ENCODE peak calls at places on chromosomes 3 and 15, in seven cellular contexts. U, L, E, J, Y, I and A are unnamed samples.
A peak's percentile ranks its signal among the peaks of the same experiment; 100 is the strongest.

GRCh38 chr3:93867425-93867824 is 106.3 kb downstream of the PROS1 start:
- DNase-seq in E (no peak), U (no peak), I (no peak), J (no peak), Y (no peak), L (no peak), A (no peak)

GRCh38 chr3:194828126-194828525 is 142.4 kb downstream of the FAM43A start:
- DNase-seq in U (no peak), J (no peak), Y (no peak), L (no peak), I (no peak), E (no peak), A (peak; percentile 4)

GRCh38 chr3:172613845-172614244 is 90.6 kb upstream of the TNFSF10 start:
- DNase-seq in Y (no peak), I (no peak), E (no peak), J (no peak), L (no peak), U (no peak), A (no peak)

GRCh38 chr15:74961616-74962015 is 5.0 kb upstream of the RPP25 start:
- DNase-seq in L (no peak), I (no peak), E (no peak), J (no peak), Y (no peak), U (no peak), A (no peak)

GRCh38 chr15:56468271-56468912 is 3.5 kb upstream of the MNS1 start:
- DNase-seq in Y (no peak), E (no peak), L (no peak), J (no peak), I (peak; percentile 3), U (no peak), A (peak; percentile 34)

GRCh38 chr3:139123377-139124095 is 78.8 kb upstream of the PRR23C start:
- DNase-seq in Y (no peak), J (no peak), I (no peak), L (peak; percentile 16), U (no peak), E (no peak), A (peak; percentile 34)

GRCh38 chr3:124895756-124896155 is 8.6 kb upstream of the ITGB5 start:
- DNase-seq in L (no peak), U (no peak), E (no peak), Y (no peak), J (no peak), I (no peak), A (no peak)

GRCh38 chr15:67824157-67824899 is 981 bp upstream of the SKOR1 start:
- DNase-seq in J (no peak), U (no peak), E (no peak), L (no peak), I (no peak), Y (no peak), A (no peak)

GRCh38 chr3:41898631-41899030 is 63.3 kb downstream of the ULK4 start:
- DNase-seq in L (no peak), U (no peak), Y (no peak), E (no peak), I (no peak), J (no peak), A (no peak)

GRCh38 chr15:40787344-40787841 is 17.6 kb downstream of the C15orf62 start:
- DNase-seq in L (peak; percentile 88), Y (no peak), I (peak; percentile 87), E (peak; percentile 43), U (peak; percentile 94), J (no peak), A (peak; percentile 63)

GRCh38 chr3:42116466-42116865 is 25.3 kb downstream of the TRAK1 start:
- DNase-seq in Y (no peak), E (no peak), I (no peak), L (no peak), U (no peak), J (no peak), A (no peak)

GRCh38 chr15:74434260-74434915 is 630 bp upstream of the SEMA7A start:
- DNase-seq in L (no peak), U (no peak), Y (no peak), E (no peak), I (peak; percentile 26), J (no peak), A (no peak)

GRCh38 chr3:69120879-69121464 is 1.4 kb downstream of the LMOD3 start:
- DNase-seq in E (peak; percentile 68), Y (peak; percentile 77), L (peak; percentile 86), I (peak; percentile 76), J (peak; percentile 27), U (peak; percentile 69), A (peak; percentile 81)

GRCh38 chr15:37885651-37886050 is 48.8 kb upstream of the TMCO5A start:
- DNase-seq in L (no peak), Y (no peak), E (no peak), U (no peak), J (no peak), I (no peak), A (no peak)

GRCh38 chr3:28053759-28054158 is 187.7 kb upstream of the CMC1 start:
- DNase-seq in L (no peak), E (no peak), I (peak; percentile 19), U (no peak), J (no peak), Y (no peak), A (peak; percentile 4)

GRCh38 chr3:50714953-50715352 is 40.2 kb downstream of the DOCK3 start:
- DNase-seq in E (no peak), U (no peak), L (no peak), I (no peak), J (no peak), Y (no peak), A (no peak)

GRCh38 chr3:63791974-63792373 is 27.1 kb upstream of the C3orf49 start:
- DNase-seq in I (peak; percentile 36), Y (no peak), L (no peak), J (no peak), U (no peak), E (no peak), A (peak; percentile 81)

GRCh38 chr3:187788984-187789857 is 44.0 kb upstream of the BCL6 start:
- DNase-seq in J (no peak), U (no peak), E (no peak), Y (no peak), I (no peak), L (no peak), A (no peak)

GRCh38 chr3:27253831-27254230 is 115.4 kb downstream of the NEK10 start:
- DNase-seq in Y (peak; percentile 3), J (no peak), E (no peak), U (no peak), I (peak; percentile 64), L (peak; percentile 66), A (peak; percentile 10)

GRCh38 chr15:70248116-70249025 is 150.7 kb upstream of the TLE3 start:
- DNase-seq in J (no peak), I (no peak), L (no peak), Y (no peak), U (no peak), E (no peak), A (no peak)

GRCh38 chr3:53255360-53255774 is 455 bp downstream of the TKT start:
- DNase-seq in U (no peak), L (peak; percentile 44), I (no peak), E (peak; percentile 16), J (no peak), Y (peak; percentile 40), A (no peak)

GRCh38 chr15:51038258-51039042 is 56.3 kb downstream of the TNFAIP8L3 start:
- DNase-seq in L (no peak), J (no peak), Y (no peak), U (no peak), I (no peak), E (no peak), A (no peak)

GRCh38 chr3:24237971-24238767 is 256.5 kb downstream of the THRB start:
- DNase-seq in L (peak; percentile 69), I (peak; percentile 87), Y (peak; percentile 67), U (peak; percentile 76), E (no peak), J (peak; percentile 76), A (peak; percentile 93)

GRCh38 chr3:11445883-11446282 is 173.7 kb downstream of the ATG7 start:
- DNase-seq in L (no peak), U (no peak), I (peak; percentile 64), Y (peak; percentile 22), E (no peak), J (no peak), A (peak; percentile 32)

GRCh38 chr3:157115069-157116006 is 44.6 kb downstream of the CCNL1 start:
- DNase-seq in L (no peak), U (no peak), Y (peak; percentile 44), J (no peak), I (no peak), E (no peak), A (peak; percentile 57)

GRCh38 chr3:193884652-193885051 is 251.3 kb upstream of the HES1 start:
- DNase-seq in Y (no peak), I (no peak), J (no peak), U (no peak), E (no peak), L (peak; percentile 65), A (no peak)

GRCh38 chr3:161914703-161915102 is 418.1 kb downstream of the OTOL1 start:
- DNase-seq in L (peak; percentile 19), E (no peak), I (peak; percentile 82), J (peak; percentile 30), Y (peak; percentile 15), U (peak; percentile 41), A (peak; percentile 85)

DNA sequence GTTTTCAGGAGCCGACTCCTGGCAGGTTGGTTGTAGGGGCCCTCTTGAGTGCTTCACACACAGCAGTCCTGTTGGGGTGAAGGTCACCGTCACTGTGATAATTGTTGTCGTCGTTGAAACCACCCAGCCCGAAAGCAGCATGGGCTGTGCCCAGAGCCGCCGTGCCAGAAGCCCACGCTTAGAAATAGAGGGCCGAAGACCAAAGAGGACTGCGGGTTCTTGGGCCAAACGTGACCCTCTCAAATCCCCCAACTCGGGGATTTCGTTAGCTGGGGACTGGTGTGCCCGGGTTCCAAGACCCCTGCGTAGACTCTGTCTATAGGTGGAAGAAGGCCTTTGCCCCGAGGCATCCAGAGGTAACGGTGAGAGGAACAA is 7.5 kb upstream of the ADAMTS17 start:
- DNase-seq in U (no peak), J (no peak), Y (no peak), E (no peak), L (no peak), I (no peak), A (no peak)
- H3K4me3 ChIP-seq in U (no peak overlapping the region), J (peak overlapping the region; percentile 61), Y (peak overlapping the region; percentile 38), E (no peak overlapping the region), L (peak overlapping the region; percentile 83), I (no peak overlapping the region), A (peak overlapping the region; percentile 73)

GRCh38 chr15:79903137-79903536 is 6.3 kb upstream of the MTHFS start:
- DNase-seq in I (no peak), Y (no peak), U (no peak), E (no peak), L (no peak), J (no peak), A (no peak)
- TF ChIP-seq CTCF in I (no peak), Y (no peak), U (no peak), E (no peak), L (no peak), J (no peak), A (no peak)

DNA sequence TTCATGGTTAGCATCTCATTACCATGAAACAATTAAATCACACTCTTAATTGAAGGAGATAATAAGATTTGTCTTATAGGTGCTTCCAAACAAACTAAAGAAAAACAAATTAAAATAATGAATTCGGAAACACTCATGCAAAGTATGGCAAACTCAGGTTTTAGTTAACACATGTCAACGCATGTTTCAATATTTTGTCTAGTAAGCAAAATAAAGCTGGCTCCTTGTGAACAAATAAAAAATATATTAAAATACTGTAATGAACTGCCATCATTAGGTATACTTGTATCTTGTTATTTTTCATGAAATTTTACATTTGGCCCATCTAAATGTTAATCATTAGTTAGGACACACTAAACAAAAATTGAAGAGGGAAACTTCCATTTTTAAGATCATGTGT is 519.2 kb downstream of the MECOM start:
- DNase-seq in Y (no peak), E (no peak), I (no peak), U (no peak), L (no peak), J (no peak), A (no peak)
- H3K4me3 ChIP-seq in Y (peak overlapping the region; percentile 47), E (no peak overlapping the region), I (peak overlapping the region; percentile 1), U (peak overlapping the region; percentile 95), L (no peak overlapping the region), J (peak overlapping the region; percentile 76), A (no peak overlapping the region)

GRCh38 chr3:129326138-129326537 is 47.5 kb downstream of the HMCES start:
- DNase-seq in E (no peak), L (no peak), I (no peak), Y (no peak), J (no peak), U (no peak), A (no peak)
- TF ChIP-seq CTCF in E (no peak), L (no peak), I (no peak), Y (no peak), J (no peak), U (no peak), A (no peak)